ENCODE peak calls at places on chromosomes 7 and 10, in eight cellular contexts. H is brain microvascular endothelial cell, B is SK-N-DZ, Y is kidney tubule cell, R is NCI-H2081, I is astrocyte, A is sigmoid colon, F is Right ventricle myocardium inferior. M is an unnamed sample.

GRCh38 chr7:150753826-150754603 is 16.8 kb downstream of the GIMAP5 start:
- DNase-seq in H (no peak), B (no peak), Y (peak), R (peak), I (no peak), A (no peak), F (no peak), M (peak)

GRCh38 chr10:130761896-130762295 is 549.6 kb downstream of the TCERG1L start:
- DNase-seq in H (no peak), B (no peak), Y (no peak), R (no peak), I (no peak), A (peak), F (no peak), M (no peak)

GRCh38 chr10:60810437-60811182 is 32.3 kb downstream of the CDK1 start:
- DNase-seq in H (peak), B (no peak), Y (peak), R (no peak), I (peak), A (no peak), F (no peak), M (no peak)

GRCh38 chr10:130740166-130740565 is 571.4 kb downstream of the TCERG1L start:
- DNase-seq in H (no peak), B (no peak), Y (no peak), R (no peak), I (no peak), A (no peak), F (no peak), M (no peak)

GRCh38 chr7:84194484-84195260 is at the start of gene SEMA3A:
- DNase-seq in H (peak), B (peak), Y (peak), R (peak), I (peak), A (peak), F (no peak), M (peak)

GRCh38 chr7:3117488-3118228 is 74.0 kb upstream of the CARD11 start:
- DNase-seq in H (no peak), B (no peak), Y (no peak), R (no peak), I (no peak), A (no peak), F (no peak), M (no peak)

GRCh38 chr10:86170255-86171153 is 196.1 kb downstream of the GRID1 start:
- DNase-seq in H (no peak), B (no peak), Y (no peak), R (no peak), I (no peak), A (peak), F (no peak), M (no peak)

GRCh38 chr7:123352957-123353356 is 153.2 kb upstream of the SLC13A1 start:
- DNase-seq in H (no peak), B (no peak), Y (peak), R (no peak), I (no peak), A (no peak), F (no peak), M (no peak)

GRCh38 chr10:93065675-93066543 is 5.3 kb downstream of the CYP26C1 start:
- DNase-seq in H (no peak), B (no peak), Y (no peak), R (no peak), I (no peak), A (no peak), F (no peak), M (no peak)

GRCh38 chr10:114779803-114780609 is 41.6 kb upstream of the FHIP2A start:
- DNase-seq in H (peak), B (no peak), Y (peak), R (peak), I (peak), A (no peak), F (no peak), M (no peak)

GRCh38 chr7:92815412-92815811 is 21.0 kb downstream of the CDK6 start:
- DNase-seq in H (no peak), B (no peak), Y (no peak), R (no peak), I (no peak), A (no peak), F (no peak), M (no peak)

GRCh38 chr10:73232887-73233286 is 14.2 kb downstream of the DNAJC9 start:
- DNase-seq in H (no peak), B (peak), Y (no peak), R (no peak), I (no peak), A (no peak), F (no peak), M (no peak)

GRCh38 chr7:155729847-155730246 is 82.4 kb downstream of the SHH start:
- DNase-seq in H (peak), B (no peak), Y (peak), R (peak), I (peak), A (no peak), F (no peak), M (peak)

GRCh38 chr10:108208038-108208437 is 1043.5 kb upstream of the SORCS1 start:
- DNase-seq in H (no peak), B (peak), Y (no peak), R (no peak), I (no peak), A (no peak), F (no peak), M (no peak)

GRCh38 chr7:103524042-103524907 is 78.3 kb upstream of the SLC26A5 start:
- DNase-seq in H (peak), B (peak), Y (peak), R (peak), I (peak), A (no peak), F (no peak), M (peak)

M was measured in NCI-H1694 treated with DMSO at 0.1 percent for 48 hours.